ENCODE peak calls at places on chromosomes 5 and 9, in six cellular contexts. V is coronary artery, N is thoracic aorta, J is uterus, H is cardiac fibroblast, Q is fibroblast of lung. X is an unnamed sample.
A peak's percentile ranks its signal among the peaks of the same experiment; 100 is the strongest.

GRCh38 chr9:129175515-129175824 is 2.6 kb downstream of the IER5L start:
- DNase-seq in N (no peak), V (no peak), J (no peak), H (no peak), Q (no peak), X (no peak)

GRCh38 chr5:116315531-116315930 is 230.7 kb downstream of the COMMD10 start:
- DNase-seq in N (no peak), H (no peak), V (no peak), J (no peak), Q (no peak), X (no peak)

GRCh38 chr5:171739246-171739645 is 46.4 kb upstream of the SMIM23 start:
- DNase-seq in Q (no peak), J (no peak), N (no peak), H (no peak), V (no peak), X (no peak)

GRCh38 chr5:28648108-28648507 is 1609.7 kb upstream of the CDH9 start:
- DNase-seq in J (no peak), N (no peak), Q (no peak), H (no peak), V (no peak), X (no peak)

GRCh38 chr9:134365791-134366222 is 39.6 kb downstream of the RXRA start:
- DNase-seq in N (no peak), J (peak; percentile 87), V (peak; percentile 83), Q (peak; percentile 44), H (peak; percentile 69), X (peak; percentile 34)

GRCh38 chr5:108681079-108681921 is 66.4 kb upstream of the FER start:
- DNase-seq in H (peak; percentile 88), Q (peak; percentile 86), N (no peak), V (no peak), J (no peak), X (peak; percentile 56)

GRCh38 chr5:80998590-80998979 is 38.4 kb downstream of the RASGRF2 start:
- DNase-seq in J (no peak), V (no peak), Q (no peak), N (no peak), H (no peak), X (no peak)

GRCh38 chr5:178376906-178377582 is 144.4 kb upstream of the PHYKPL start:
- DNase-seq in V (no peak), H (no peak), J (no peak), N (no peak), Q (no peak), X (no peak)

GRCh38 chr5:122421379-122422081 is 109.5 kb downstream of the SNCAIP start:
- DNase-seq in H (no peak), J (no peak), N (no peak), Q (no peak), V (no peak), X (no peak)

GRCh38 chr9:105216440-105217178 is 27.8 kb upstream of the SLC44A1 start:
- DNase-seq in N (no peak), H (peak; percentile 43), J (no peak), Q (no peak), V (no peak), X (no peak)

GRCh38 chr5:170338933-170339779 is 41.6 kb upstream of the LCP2 start:
- DNase-seq in V (peak; percentile 65), N (no peak), Q (no peak), J (no peak), H (no peak), X (no peak)

GRCh38 chr5:3376611-3377010 is 219.0 kb upstream of the IRX1 start:
- DNase-seq in Q (no peak), N (no peak), J (no peak), H (no peak), V (peak; percentile 14), X (no peak)

GRCh38 chr5:92800360-92800759 is 780.7 kb downstream of the NR2F1-AS1 start:
- DNase-seq in J (no peak), Q (peak; percentile 94), H (peak; percentile 20), N (no peak), V (no peak), X (peak; percentile 74)

GRCh38 chr9:17906841-17907779 is 328.2 kb downstream of the SH3GL2 start:
- DNase-seq in H (no peak), J (peak; percentile 33), N (no peak), V (no peak), Q (no peak), X (no peak)

GRCh38 chr5:172939561-172939960 is 19.7 kb upstream of the RPL26L1 start:
- DNase-seq in H (no peak), J (no peak), Q (peak; percentile 25), V (no peak), N (no peak), X (no peak)

GRCh38 chr9:17906204-17906840 is 327.5 kb downstream of the SH3GL2 start:
- DNase-seq in H (peak; percentile 14), J (peak; percentile 47), Q (no peak), V (no peak), N (peak; percentile 21), X (no peak)

GRCh38 chr9:4955836-4956235 is 29.2 kb upstream of the JAK2 start:
- DNase-seq in Q (no peak), J (no peak), N (no peak), H (peak; percentile 51), V (no peak), X (no peak)

GRCh38 chr5:149135536-149136201 is 5.6 kb upstream of the ABLIM3 start:
- DNase-seq in J (no peak), Q (peak; percentile 97), V (no peak), H (peak; percentile 70), N (no peak), X (peak; percentile 36)

GRCh38 chr9:132761602-132762001 is 91.3 kb downstream of the GTF3C4 start:
- DNase-seq in V (no peak), N (no peak), H (no peak), J (no peak), Q (no peak), X (no peak)

GRCh38 chr9:118643118-118643517 is 726.1 kb downstream of the BRINP1 start:
- DNase-seq in N (no peak), J (no peak), Q (no peak), H (no peak), V (no peak), X (no peak)

GRCh38 chr5:165227515-165227914 is 1722.1 kb downstream of the MAT2B start:
- DNase-seq in J (no peak), V (no peak), N (no peak), Q (no peak), H (peak; percentile 2), X (no peak)

GRCh38 chr5:52712354-52712753 is 75.4 kb upstream of the ITGA1 start:
- DNase-seq in H (no peak), J (no peak), Q (no peak), V (no peak), N (no peak), X (no peak)

DNA sequence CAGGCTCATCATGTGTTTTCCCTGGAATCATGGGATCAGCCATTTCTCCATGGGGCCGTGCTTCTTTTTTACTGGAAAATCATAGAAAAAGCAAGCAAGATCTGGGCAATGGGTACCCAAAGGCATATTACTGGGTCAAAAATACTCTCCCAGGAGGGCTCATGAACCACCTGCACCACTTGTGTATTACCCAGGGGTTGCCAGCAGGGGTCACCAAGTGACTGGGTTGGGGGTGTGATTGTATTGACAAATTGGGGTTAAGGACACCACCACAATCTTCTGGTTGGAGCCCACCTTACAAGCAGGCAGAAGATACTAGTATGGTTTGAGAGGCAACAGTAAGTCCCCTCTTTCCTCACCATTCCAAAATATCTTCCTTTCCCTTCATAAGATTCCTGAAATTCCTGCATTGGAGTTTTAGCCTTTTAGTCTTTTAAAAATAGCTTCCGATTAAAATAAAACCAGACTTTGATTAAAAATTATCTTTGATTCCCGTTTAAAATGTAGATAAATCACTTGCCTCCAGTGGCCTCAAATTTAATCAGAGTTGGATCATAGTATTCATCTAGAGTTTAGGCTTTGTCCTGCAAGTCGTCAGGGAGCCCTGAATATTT is 603.3 kb downstream of the KIF4B start:
- DNase-seq in J (no peak), N (no peak), Q (no peak), H (peak; percentile 0), V (no peak), X (no peak)
- TF ChIP-seq CTCF in J (no peak), N (peak; percentile 15), Q (peak; percentile 37), H (peak; percentile 25), V (no peak), X (peak; percentile 70)

GRCh38 chr5:59746261-59746765 is 147.2 kb downstream of the PDE4D start:
- DNase-seq in N (no peak), V (no peak), Q (peak; percentile 76), H (peak; percentile 38), J (no peak), X (no peak)
- TF ChIP-seq CTCF in N (no peak), V (no peak), Q (no peak), H (no peak), J (no peak), X (peak; percentile 4)

GRCh38 chr9:123104807-123105206 is 71.3 kb downstream of the GPR21 start:
- DNase-seq in Q (no peak), J (no peak), V (no peak), N (no peak), H (no peak), X (no peak)

GRCh38 chr9:123105490-123105889 is 72.0 kb downstream of the GPR21 start:
- DNase-seq in Q (no peak), N (no peak), H (no peak), J (no peak), V (no peak), X (no peak)

GRCh38 chr9:123099548-123099947 is 66.1 kb downstream of the GPR21 start:
- DNase-seq in V (no peak), H (no peak), Q (no peak), J (no peak), N (no peak), X (no peak)

GRCh38 chr9:123099042-123099441 is 65.6 kb downstream of the GPR21 start:
- DNase-seq in H (no peak), J (no peak), Q (no peak), V (no peak), N (no peak), X (no peak)

GRCh38 chr9:123102380-123103113 is 69.1 kb downstream of the GPR21 start:
- DNase-seq in V (no peak), N (no peak), H (no peak), Q (no peak), J (no peak), X (no peak)
- TF ChIP-seq CTCF in V (no peak), N (no peak), H (peak; percentile 17), Q (peak; percentile 31), J (no peak), X (peak; percentile 23)

GRCh38 chr9:20373263-20373662 is 249.0 kb downstream of the MLLT3 start:
- DNase-seq in J (no peak), Q (no peak), N (no peak), V (no peak), H (no peak), X (no peak)

GRCh38 chr9:20364954-20365353 is 257.3 kb downstream of the MLLT3 start:
- DNase-seq in V (no peak), H (no peak), J (no peak), Q (no peak), N (no peak), X (no peak)

GRCh38 chr9:20369391-20369790 is 252.9 kb downstream of the MLLT3 start:
- DNase-seq in J (no peak), H (no peak), V (no peak), N (no peak), Q (no peak), X (no peak)
- TF ChIP-seq CTCF in J (no peak), H (no peak), V (no peak), N (no peak), Q (no peak), X (no peak)